ENCODE peak calls at places on chromosomes 7 and 10, in six cellular contexts. One of them, this sample, is unnamed.

GRCh38 chr10:91006752-91007346 is 86.0 kb upstream of the ANKRD1 start:
- DNase-seq in H1: no peak
- DNase-seq in H9: no peak
- DNase-seq in IMR-90: no peak
- DNase-seq in neuronal stem cell: no peak
- DNase-seq in mesendoderm: no peak
- DNase-seq in this sample: peak

GRCh38 chr7:116552616-116553015 is 27.8 kb downstream of the CAV1 start:
- DNase-seq in neuronal stem cell: no peak
- DNase-seq in H9: no peak
- DNase-seq in IMR-90: peak
- DNase-seq in H1: no peak
- DNase-seq in mesendoderm: no peak
- DNase-seq in this sample: peak

GRCh38 chr7:74449809-74450397 is 3.8 kb upstream of the GTF2IRD1 start:
- DNase-seq in IMR-90: peak
- DNase-seq in mesendoderm: peak
- DNase-seq in H1: peak
- DNase-seq in neuronal stem cell: peak
- DNase-seq in H9: peak
- DNase-seq in this sample: peak

GRCh38 chr7:47327698-47328391 is 254.1 kb downstream of the TNS3 start:
- DNase-seq in IMR-90: peak
- DNase-seq in H9: peak
- DNase-seq in mesendoderm: peak
- DNase-seq in H1: peak
- DNase-seq in neuronal stem cell: peak
- DNase-seq in this sample: peak

GRCh38 chr10:9229702-9230101 is 1175.2 kb downstream of the GATA3 start:
- DNase-seq in H1: no peak
- DNase-seq in mesendoderm: no peak
- DNase-seq in H9: no peak
- DNase-seq in IMR-90: no peak
- DNase-seq in neuronal stem cell: no peak
- DNase-seq in this sample: no peak

GRCh38 chr7:73725703-73726466 is 6.4 kb upstream of the STX1A start:
- DNase-seq in H9: peak
- DNase-seq in neuronal stem cell: peak
- DNase-seq in H1: peak
- DNase-seq in IMR-90: peak
- DNase-seq in mesendoderm: peak
- DNase-seq in this sample: peak

GRCh38 chr7:19215421-19215820 is 70.2 kb upstream of the FERD3L start:
- DNase-seq in H9: no peak
- DNase-seq in H1: no peak
- DNase-seq in mesendoderm: peak
- DNase-seq in neuronal stem cell: peak
- DNase-seq in IMR-90: peak
- DNase-seq in this sample: peak

GRCh38 chr7:27088002-27088931 is 7.5 kb downstream of the HOXA1 start:
- DNase-seq in H9: peak
- DNase-seq in IMR-90: no peak
- DNase-seq in H1: peak
- DNase-seq in neuronal stem cell: peak
- DNase-seq in mesendoderm: peak
- DNase-seq in this sample: no peak

GRCh38 chr7:129951076-129952011 is 1.4 kb downstream of the UBE2H start:
- DNase-seq in H9: peak
- DNase-seq in mesendoderm: peak
- DNase-seq in H1: no peak
- DNase-seq in IMR-90: no peak
- DNase-seq in neuronal stem cell: peak
- DNase-seq in this sample: peak

GRCh38 chr7:56811081-56811480 is 321.2 kb downstream of the ZNF479 start:
- DNase-seq in H1: no peak
- DNase-seq in H9: no peak
- DNase-seq in neuronal stem cell: no peak
- DNase-seq in mesendoderm: no peak
- DNase-seq in IMR-90: no peak
- DNase-seq in this sample: no peak

DNA sequence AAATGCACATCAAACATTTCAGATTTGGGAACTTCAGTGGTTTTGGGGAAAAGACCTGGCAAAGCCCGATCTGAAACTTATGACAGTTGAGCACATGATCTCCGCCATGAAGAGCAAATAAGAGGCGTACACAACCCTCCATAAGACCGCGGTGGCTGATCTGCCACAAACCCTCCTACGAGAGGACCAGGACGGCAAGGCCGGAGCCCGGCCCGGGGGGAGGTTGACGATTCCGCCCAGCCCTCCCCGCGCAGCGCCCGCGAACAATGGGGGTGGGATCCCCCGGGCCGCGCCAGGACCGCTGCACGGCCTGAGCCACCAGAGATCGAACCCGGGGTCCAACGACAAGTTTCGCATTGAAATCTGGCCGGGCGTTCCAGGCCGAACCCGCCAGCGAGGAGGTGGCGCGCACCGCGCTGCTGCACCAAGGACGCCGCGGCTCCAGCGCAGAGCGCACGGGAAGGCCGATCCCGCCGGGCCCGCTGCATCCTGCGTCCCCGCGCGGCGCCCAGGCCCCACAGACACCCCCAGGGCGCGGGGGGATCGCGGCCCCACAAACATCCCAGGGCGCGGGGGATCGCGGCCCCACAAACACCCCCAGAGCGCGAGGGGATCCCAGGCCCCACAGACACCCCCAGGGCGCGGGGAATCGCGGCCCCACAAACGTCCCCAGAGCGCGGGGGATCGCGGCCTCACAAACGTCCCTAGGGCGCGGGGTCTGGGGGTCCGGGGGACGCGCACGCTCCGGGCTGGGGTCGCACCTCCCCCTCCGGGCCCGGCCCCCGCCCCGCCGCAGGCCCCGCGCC is 644 bp downstream of the DIP2C start:
- DNase-seq in H1: peak
- DNase-seq in neuronal stem cell: peak
- DNase-seq in H9: no peak
- DNase-seq in mesendoderm: peak
- DNase-seq in IMR-90: peak
- DNase-seq in this sample: peak
- H3K27ac ChIP-seq in H1: no peak
- H3K27ac ChIP-seq in neuronal stem cell: peak
- H3K27ac ChIP-seq in H9: no peak
- H3K27ac ChIP-seq in mesendoderm: no peak
- H3K27ac ChIP-seq in IMR-90: peak
- H3K27ac ChIP-seq in this sample: no peak

GRCh38 chr7:2830609-2831376 is 13.3 kb downstream of the GNA12 start:
- DNase-seq in IMR-90: peak
- DNase-seq in H1: no peak
- DNase-seq in neuronal stem cell: no peak
- DNase-seq in H9: no peak
- DNase-seq in mesendoderm: no peak
- DNase-seq in this sample: no peak

GRCh38 chr7:2832441-2832840 is 11.7 kb downstream of the GNA12 start:
- DNase-seq in neuronal stem cell: no peak
- DNase-seq in IMR-90: no peak
- DNase-seq in H9: no peak
- DNase-seq in H1: no peak
- DNase-seq in mesendoderm: no peak
- DNase-seq in this sample: no peak

GRCh38 chr7:2837476-2837875 is 6.6 kb downstream of the GNA12 start:
- DNase-seq in mesendoderm: no peak
- DNase-seq in neuronal stem cell: no peak
- DNase-seq in H9: no peak
- DNase-seq in H1: no peak
- DNase-seq in IMR-90: no peak
- DNase-seq in this sample: no peak

GRCh38 chr7:2834748-2835441 is 9.2 kb downstream of the GNA12 start:
- DNase-seq in IMR-90: no peak
- DNase-seq in neuronal stem cell: no peak
- DNase-seq in H9: no peak
- DNase-seq in mesendoderm: no peak
- DNase-seq in H1: no peak
- DNase-seq in this sample: no peak

DNA sequence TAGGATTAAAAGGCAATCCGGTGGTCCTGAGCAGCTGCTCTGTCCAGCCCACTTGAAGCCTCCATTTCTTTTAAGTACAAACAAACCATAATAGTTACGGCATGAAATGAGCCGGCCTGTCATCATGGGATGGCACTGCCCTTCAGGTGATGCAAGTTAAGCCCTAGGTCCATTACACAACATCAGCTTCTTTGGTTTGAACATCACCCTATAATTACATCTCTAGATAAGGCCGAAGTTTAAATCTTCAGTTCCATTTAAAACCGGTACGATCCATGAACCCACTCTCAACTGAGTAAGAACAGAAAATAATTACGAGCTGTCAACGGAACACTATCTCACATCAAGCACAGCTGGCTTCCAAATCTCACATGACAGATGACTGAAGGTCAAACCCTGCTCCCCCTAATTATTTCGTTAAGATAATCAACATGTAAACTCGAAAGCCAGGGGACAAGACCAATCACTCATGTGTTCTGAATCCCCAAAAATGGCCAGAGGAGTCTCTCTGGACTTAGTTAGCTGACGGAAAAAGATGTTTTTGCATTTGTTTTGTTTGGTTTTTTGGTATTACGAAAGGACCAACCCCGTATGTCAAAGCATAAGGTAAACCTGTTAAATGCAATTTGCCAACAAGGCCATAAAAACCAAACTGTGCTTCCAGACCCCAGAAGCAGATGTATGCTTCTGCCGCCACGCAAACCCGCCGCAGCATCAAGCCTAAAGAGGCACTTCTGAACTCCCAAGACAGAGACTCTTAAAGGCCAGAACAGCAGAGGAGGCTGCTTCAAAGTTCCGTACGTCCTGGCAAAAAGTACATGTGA is 10.8 kb downstream of the GNA12 start:
- DNase-seq in H9: no peak
- DNase-seq in mesendoderm: no peak
- DNase-seq in IMR-90: no peak
- DNase-seq in neuronal stem cell: no peak
- DNase-seq in H1: no peak
- DNase-seq in this sample: no peak
- H3K18ac ChIP-seq in H9: no peak
- H3K18ac ChIP-seq in mesendoderm: no peak
- H3K18ac ChIP-seq in IMR-90: no peak
- H3K18ac ChIP-seq in neuronal stem cell: no peak
- H3K18ac ChIP-seq in H1: no peak
- H3K18ac ChIP-seq in this sample: no peak

GRCh38 chr10:130135676-130136213 is 446 bp upstream of the GLRX3 start:
- DNase-seq in H9: no peak
- DNase-seq in IMR-90: no peak
- DNase-seq in neuronal stem cell: no peak
- DNase-seq in mesendoderm: no peak
- DNase-seq in H1: no peak
- DNase-seq in this sample: no peak
- H3K9ac ChIP-seq in H9: no peak
- H3K9ac ChIP-seq in IMR-90: peak
- H3K9ac ChIP-seq in neuronal stem cell: no peak
- H3K9ac ChIP-seq in mesendoderm: peak
- H3K9ac ChIP-seq in H1: no peak
- H3K9ac ChIP-seq in this sample: peak

GRCh38 chr7:140695381-140695780 is 1.1 kb upstream of the NDUFB2 start:
- DNase-seq in H1: peak
- DNase-seq in H9: no peak
- DNase-seq in mesendoderm: no peak
- DNase-seq in neuronal stem cell: no peak
- DNase-seq in IMR-90: no peak
- DNase-seq in this sample: no peak
- H3K27ac ChIP-seq in H1: no peak
- H3K27ac ChIP-seq in H9: no peak
- H3K27ac ChIP-seq in mesendoderm: no peak
- H3K27ac ChIP-seq in neuronal stem cell: no peak
- H3K27ac ChIP-seq in IMR-90: no peak
- H3K27ac ChIP-seq in this sample: no peak

GRCh38 chr10:96585726-96586418 is 940 bp downstream of the TM9SF3 start:
- DNase-seq in IMR-90: peak
- DNase-seq in mesendoderm: no peak
- DNase-seq in H9: no peak
- DNase-seq in neuronal stem cell: no peak
- DNase-seq in H1: no peak
- DNase-seq in this sample: peak
- H3K18ac ChIP-seq in IMR-90: peak
- H3K18ac ChIP-seq in mesendoderm: peak
- H3K18ac ChIP-seq in H9: peak
- H3K18ac ChIP-seq in neuronal stem cell: peak
- H3K18ac ChIP-seq in H1: no peak
- H3K18ac ChIP-seq in this sample: peak

DNA sequence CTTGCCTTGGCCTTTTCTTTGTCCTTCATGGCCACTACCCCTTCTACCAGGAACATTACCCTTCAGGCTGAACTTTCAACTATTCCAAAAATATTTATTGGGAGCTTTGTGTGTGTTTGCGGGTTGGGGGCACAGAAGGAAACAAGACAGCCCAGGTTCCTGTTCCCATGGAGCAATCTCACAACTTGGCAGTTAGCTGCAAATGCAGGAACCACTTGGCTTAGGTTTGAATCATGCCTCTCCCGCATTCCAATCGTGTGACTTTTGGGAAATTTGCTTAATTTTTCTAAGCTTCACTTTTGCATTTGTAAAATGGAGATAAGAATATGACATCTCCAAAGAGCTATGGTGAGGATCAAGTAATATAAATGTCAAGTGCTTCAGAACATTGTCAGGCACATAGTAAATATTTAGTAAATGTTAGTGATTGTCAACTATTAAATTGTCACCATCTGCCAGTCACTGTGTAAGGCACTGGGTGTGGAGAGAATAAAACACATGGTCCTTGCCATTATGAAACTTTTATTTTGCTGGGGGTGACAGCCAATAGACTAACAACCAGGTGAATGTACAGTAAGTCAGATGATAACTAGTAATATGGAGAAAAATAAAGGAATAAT is 277.1 kb downstream of the SNX13 start:
- DNase-seq in H1: no peak
- DNase-seq in mesendoderm: peak
- DNase-seq in IMR-90: peak
- DNase-seq in H9: no peak
- DNase-seq in neuronal stem cell: no peak
- DNase-seq in this sample: peak
- H3K9ac ChIP-seq in H1: no peak
- H3K9ac ChIP-seq in mesendoderm: no peak
- H3K9ac ChIP-seq in IMR-90: peak
- H3K9ac ChIP-seq in H9: no peak
- H3K9ac ChIP-seq in neuronal stem cell: no peak
- H3K9ac ChIP-seq in this sample: peak

DNA sequence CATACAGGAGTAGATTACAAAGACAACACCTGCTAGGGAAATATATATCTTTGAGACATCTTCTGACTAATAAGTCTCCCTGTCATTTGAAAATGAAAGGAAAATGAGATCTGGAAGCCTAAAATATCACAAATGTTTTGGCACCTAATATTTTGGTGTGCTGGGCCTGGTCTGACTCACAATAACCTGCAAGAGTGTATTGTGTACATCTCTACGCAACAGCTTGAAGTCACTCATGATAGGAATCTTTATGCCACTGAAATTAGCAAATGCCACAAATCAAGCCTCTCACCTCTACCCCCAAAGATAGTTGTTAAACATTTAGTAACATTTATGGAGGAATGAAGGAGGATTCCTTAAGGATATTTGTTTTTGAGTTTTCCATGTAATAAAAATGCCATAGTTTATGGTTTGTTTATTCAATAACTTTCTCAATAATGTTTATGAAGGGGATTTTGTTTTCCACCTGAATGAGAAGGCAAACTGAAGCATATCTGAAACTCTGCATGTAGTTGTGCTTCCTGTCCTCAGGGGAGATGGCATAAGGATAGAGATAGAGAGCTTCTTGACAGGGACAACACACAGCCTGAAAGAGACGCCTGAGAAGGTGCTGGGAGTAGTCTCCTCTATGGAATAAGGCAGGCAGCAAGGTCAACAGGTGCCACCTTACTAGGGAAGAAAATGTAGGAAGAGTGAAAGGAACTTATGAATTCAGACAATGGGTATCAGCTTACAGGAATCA is 197.4 kb downstream of the AHR start:
- DNase-seq in H1: no peak
- DNase-seq in H9: no peak
- DNase-seq in mesendoderm: no peak
- DNase-seq in neuronal stem cell: no peak
- DNase-seq in IMR-90: no peak
- DNase-seq in this sample: no peak
- H3K27ac ChIP-seq in H1: no peak
- H3K27ac ChIP-seq in H9: no peak
- H3K27ac ChIP-seq in mesendoderm: no peak
- H3K27ac ChIP-seq in neuronal stem cell: no peak
- H3K27ac ChIP-seq in IMR-90: no peak
- H3K27ac ChIP-seq in this sample: no peak

This sample was measured in mesenchymal stem cell.